ENCODE peak calls at places on chromosomes 2 and 18, in eight cellular contexts. One of them, this sample, is unnamed.

GRCh38 chr2:151437630-151438029 is 27.9 kb downstream of the RIF1 start:
- DNase-seq in H54: no peak
- DNase-seq in stimulated activated effector memory CD8-positive, alpha-beta T cell treated with anti-CD3 and anti-CD28 coated beads, Interleukin-12 subunit alpha, Interleukin-12 subunit beta, amount 100 ng/mL, for 72 hours: no peak
- DNase-seq in transverse colon: no peak
- DNase-seq in H7: peak; percentile 11
- DNase-seq in aorta: no peak
- DNase-seq in M059J: peak; percentile 7
- DNase-seq in amygdala: no peak
- DNase-seq in this sample: peak; percentile 36

GRCh38 chr2:238290715-238291549 is 2.5 kb upstream of the PER2 start:
- DNase-seq in H54: no peak
- DNase-seq in stimulated activated effector memory CD8-positive, alpha-beta T cell treated with anti-CD3 and anti-CD28 coated beads, Interleukin-12 subunit alpha, Interleukin-12 subunit beta, amount 100 ng/mL, for 72 hours: no peak
- DNase-seq in transverse colon: peak; percentile 38
- DNase-seq in H7: no peak
- DNase-seq in aorta: peak; percentile 70
- DNase-seq in M059J: no peak
- DNase-seq in amygdala: no peak
- DNase-seq in this sample: peak; percentile 45

GRCh38 chr2:74585406-74586182 is 31.1 kb downstream of the DOK1 start:
- DNase-seq in H54: no peak
- DNase-seq in stimulated activated effector memory CD8-positive, alpha-beta T cell treated with anti-CD3 and anti-CD28 coated beads, Interleukin-12 subunit alpha, Interleukin-12 subunit beta, amount 100 ng/mL, for 72 hours: no peak
- DNase-seq in transverse colon: peak; percentile 26
- DNase-seq in H7: no peak
- DNase-seq in aorta: peak; percentile 76
- DNase-seq in M059J: no peak
- DNase-seq in amygdala: no peak
- DNase-seq in this sample: no peak

GRCh38 chr2:172409042-172409441 is 18.3 kb upstream of the ITGA6 start:
- DNase-seq in H54: no peak
- DNase-seq in stimulated activated effector memory CD8-positive, alpha-beta T cell treated with anti-CD3 and anti-CD28 coated beads, Interleukin-12 subunit alpha, Interleukin-12 subunit beta, amount 100 ng/mL, for 72 hours: no peak
- DNase-seq in transverse colon: no peak
- DNase-seq in H7: no peak
- DNase-seq in aorta: no peak
- DNase-seq in M059J: no peak
- DNase-seq in amygdala: no peak
- DNase-seq in this sample: no peak

GRCh38 chr2:233280114-233280693 is 27.4 kb upstream of the SAG start:
- DNase-seq in H54: no peak
- DNase-seq in stimulated activated effector memory CD8-positive, alpha-beta T cell treated with anti-CD3 and anti-CD28 coated beads, Interleukin-12 subunit alpha, Interleukin-12 subunit beta, amount 100 ng/mL, for 72 hours: no peak
- DNase-seq in transverse colon: no peak
- DNase-seq in H7: no peak
- DNase-seq in aorta: no peak
- DNase-seq in M059J: no peak
- DNase-seq in amygdala: no peak
- DNase-seq in this sample: no peak

GRCh38 chr18:45854036-45854586 is 28.6 kb downstream of the SIGLEC15 start:
- DNase-seq in H54: no peak
- DNase-seq in stimulated activated effector memory CD8-positive, alpha-beta T cell treated with anti-CD3 and anti-CD28 coated beads, Interleukin-12 subunit alpha, Interleukin-12 subunit beta, amount 100 ng/mL, for 72 hours: no peak
- DNase-seq in transverse colon: no peak
- DNase-seq in H7: no peak
- DNase-seq in aorta: no peak
- DNase-seq in M059J: no peak
- DNase-seq in amygdala: no peak
- DNase-seq in this sample: no peak

GRCh38 chr2:105396254-105397024 is 2.4 kb downstream of the FHL2 start:
- DNase-seq in H54: peak; percentile 73
- DNase-seq in stimulated activated effector memory CD8-positive, alpha-beta T cell treated with anti-CD3 and anti-CD28 coated beads, Interleukin-12 subunit alpha, Interleukin-12 subunit beta, amount 100 ng/mL, for 72 hours: no peak
- DNase-seq in transverse colon: peak; percentile 78
- DNase-seq in H7: no peak
- DNase-seq in aorta: peak; percentile 86
- DNase-seq in M059J: peak; percentile 100
- DNase-seq in amygdala: no peak
- DNase-seq in this sample: peak; percentile 85

GRCh38 chr2:174789001-174789400 is 24.7 kb upstream of the CHRNA1 start:
- DNase-seq in H54: no peak
- DNase-seq in stimulated activated effector memory CD8-positive, alpha-beta T cell treated with anti-CD3 and anti-CD28 coated beads, Interleukin-12 subunit alpha, Interleukin-12 subunit beta, amount 100 ng/mL, for 72 hours: no peak
- DNase-seq in transverse colon: no peak
- DNase-seq in H7: no peak
- DNase-seq in aorta: no peak
- DNase-seq in M059J: no peak
- DNase-seq in amygdala: no peak
- DNase-seq in this sample: no peak

GRCh38 chr2:217989221-217989948 is 13.4 kb downstream of the TNS1 start:
- DNase-seq in H54: no peak
- DNase-seq in stimulated activated effector memory CD8-positive, alpha-beta T cell treated with anti-CD3 and anti-CD28 coated beads, Interleukin-12 subunit alpha, Interleukin-12 subunit beta, amount 100 ng/mL, for 72 hours: no peak
- DNase-seq in transverse colon: no peak
- DNase-seq in H7: no peak
- DNase-seq in aorta: peak; percentile 62
- DNase-seq in M059J: no peak
- DNase-seq in amygdala: no peak
- DNase-seq in this sample: no peak

GRCh38 chr2:70934981-70935380 is 719 bp upstream of the ATP6V1B1 start:
- DNase-seq in H54: no peak
- DNase-seq in stimulated activated effector memory CD8-positive, alpha-beta T cell treated with anti-CD3 and anti-CD28 coated beads, Interleukin-12 subunit alpha, Interleukin-12 subunit beta, amount 100 ng/mL, for 72 hours: no peak
- DNase-seq in transverse colon: no peak
- DNase-seq in H7: no peak
- DNase-seq in aorta: no peak
- DNase-seq in M059J: no peak
- DNase-seq in amygdala: no peak
- DNase-seq in this sample: no peak